ENCODE peak calls at places on chromosomes 3 and 15, in six cellular contexts. H, Y, Z, O, J and A are unnamed samples.

GRCh38 chr15:38017721-38018120 is 83.3 kb downstream of the TMCO5A start:
- DNase-seq in H (no peak), Y (no peak), Z (no peak), O (no peak), J (no peak), A (no peak)

GRCh38 chr3:37594873-37595783 is 266.6 kb upstream of the CTDSPL start:
- DNase-seq in H (no peak), Y (no peak), Z (no peak), O (no peak), J (no peak), A (no peak)

GRCh38 chr3:94076055-94076454 is 13.2 kb downstream of the NSUN3 start:
- DNase-seq in H (no peak), Y (no peak), Z (no peak), O (no peak), J (peak), A (no peak)

GRCh38 chr15:34721802-34722795 is 32.7 kb downstream of the GJD2 start:
- DNase-seq in H (peak), Y (peak), Z (no peak), O (peak), J (peak), A (peak)

GRCh38 chr15:69926721-69927120 is 171.0 kb downstream of the TLE3 start:
- DNase-seq in H (no peak), Y (no peak), Z (peak), O (no peak), J (no peak), A (no peak)

GRCh38 chr15:33963831-33964664 is 4.2 kb upstream of the CHRM5 start:
- DNase-seq in H (no peak), Y (no peak), Z (no peak), O (no peak), J (peak), A (peak)

GRCh38 chr3:128727996-128728395 is 2.0 kb downstream of the RAB7A start:
- DNase-seq in H (no peak), Y (no peak), Z (no peak), O (no peak), J (peak), A (no peak)

GRCh38 chr3:180335056-180335455 is 266.9 kb upstream of the TTC14 start:
- DNase-seq in H (no peak), Y (no peak), Z (no peak), O (no peak), J (no peak), A (no peak)